ENCODE peak calls at places on chromosomes 1 and 21, in seven cellular contexts. A is prostate gland, G is colonic mucosa, E is suprapubic skin, N is pancreas, O is adrenal gland, W is neural progenitor cell. F is an unnamed sample.

GRCh38 chr21:40563845-40564717 is 282.9 kb downstream of the DSCAM start:
- DNase-seq in A (no peak), G (no peak), E (no peak), N (no peak), O (peak; percentile 21), W (no peak), F (no peak)

GRCh38 chr1:113199718-113200455 is 126.9 kb downstream of the LRIG2 start:
- DNase-seq in A (no peak), G (no peak), E (no peak), N (no peak), O (no peak), W (no peak), F (no peak)

GRCh38 chr1:8603220-8603616 is 214.2 kb downstream of the RERE start:
- DNase-seq in A (no peak), G (no peak), E (no peak), N (no peak), O (no peak), W (no peak), F (no peak)

GRCh38 chr1:17028662-17029188 is 17.0 kb upstream of the ATP13A2 start:
- DNase-seq in A (no peak), G (no peak), E (no peak), N (peak; percentile 59), O (peak; percentile 44), W (no peak), F (no peak)

GRCh38 chr1:35597870-35598269 is 24.8 kb downstream of the TFAP2E start:
- DNase-seq in A (no peak), G (no peak), E (no peak), N (no peak), O (no peak), W (no peak), F (no peak)

GRCh38 chr1:156124557-156125483 is 10.3 kb downstream of the LMNA start:
- DNase-seq in A (peak; percentile 64), G (peak; percentile 89), E (peak; percentile 88), N (no peak), O (peak; percentile 72), W (no peak), F (no peak)

GRCh38 chr1:92473781-92474495 is 12.8 kb downstream of the GFI1 start:
- DNase-seq in A (no peak), G (no peak), E (no peak), N (no peak), O (no peak), W (no peak), F (no peak)

GRCh38 chr21:25330266-25330665 is 277.0 kb downstream of the MRPL39 start:
- DNase-seq in A (no peak), G (no peak), E (no peak), N (no peak), O (no peak), W (no peak), F (no peak)

GRCh38 chr1:182061597-182061996 is at the start of gene ZNF648:
- DNase-seq in A (no peak), G (no peak), E (no peak), N (no peak), O (no peak), W (peak; percentile 30), F (no peak)

GRCh38 chr1:203401151-203401550 is 50.2 kb upstream of the FMOD start:
- DNase-seq in A (no peak), G (no peak), E (no peak), N (no peak), O (no peak), W (no peak), F (no peak)

GRCh38 chr21:37266515-37267221 is 466 bp downstream of the VPS26C start:
- DNase-seq in A (no peak), G (no peak), E (peak; percentile 82), N (no peak), O (peak; percentile 53), W (peak; percentile 75), F (no peak)

GRCh38 chr1:150558761-150559626 is 9.8 kb downstream of the ADAMTSL4 start:
- DNase-seq in A (no peak), G (no peak), E (no peak), N (no peak), O (peak; percentile 63), W (no peak), F (no peak)

GRCh38 chr1:229075217-229075616 is 195.7 kb upstream of the RAB4A start:
- DNase-seq in A (no peak), G (no peak), E (no peak), N (no peak), O (no peak), W (no peak), F (no peak)

GRCh38 chr1:232833966-232834535 is 28.8 kb downstream of the MAP10 start:
- DNase-seq in A (no peak), G (no peak), E (no peak), N (no peak), O (no peak), W (no peak), F (no peak)

GRCh38 chr1:201220388-201220715 is 29.7 kb downstream of the IGFN1 start:
- DNase-seq in A (no peak), G (no peak), E (no peak), N (no peak), O (no peak), W (no peak), F (no peak)

GRCh38 chr1:245860681-245861552 is 646.2 kb downstream of the SMYD3 start:
- DNase-seq in A (no peak), G (no peak), E (no peak), N (no peak), O (no peak), W (no peak), F (no peak)

GRCh38 chr1:160171352-160171751 is 19.0 kb upstream of the CASQ1 start:
- DNase-seq in A (no peak), G (no peak), E (no peak), N (no peak), O (no peak), W (no peak), F (no peak)

GRCh38 chr1:12397426-12398134 is 167.8 kb downstream of the VPS13D start:
- DNase-seq in A (no peak), G (no peak), E (no peak), N (no peak), O (no peak), W (no peak), F (no peak)

GRCh38 chr1:153945131-153945794 is 1.3 kb downstream of the DENND4B start:
- DNase-seq in A (no peak), G (peak; percentile 63), E (peak; percentile 80), N (peak; percentile 57), O (peak; percentile 65), W (peak; percentile 36), F (no peak)

GRCh38 chr1:207240325-207241095 is 81.0 kb upstream of the CD55 start:
- DNase-seq in A (peak; percentile 74), G (no peak), E (no peak), N (no peak), O (no peak), W (no peak), F (no peak)

GRCh38 chr1:162690672-162691434 is 58.6 kb downstream of the DDR2 start:
- DNase-seq in A (peak; percentile 68), G (no peak), E (peak; percentile 81), N (no peak), O (peak; percentile 91), W (peak; percentile 37), F (no peak)

GRCh38 chr1:164636744-164637143 is 77.8 kb downstream of the PBX1 start:
- DNase-seq in A (no peak), G (no peak), E (no peak), N (no peak), O (no peak), W (no peak), F (no peak)
- H3K27ac ChIP-seq in A (no peak overlapping the region), G (peak overlapping the region; percentile 41), E (no peak overlapping the region), N (peak overlapping the region; percentile 67), O (peak overlapping the region; percentile 68), W (no peak overlapping the region), F (peak overlapping the region; percentile 50)

GRCh38 chr1:183936791-183937190 is 100.7 kb downstream of the COLGALT2 start:
- DNase-seq in A (no peak), G (no peak), E (no peak), N (no peak), O (no peak), W (no peak), F (no peak)
- H3K27ac ChIP-seq in A (no peak overlapping the region), G (no peak overlapping the region), E (no peak overlapping the region), N (no peak overlapping the region), O (no peak overlapping the region), W (no peak overlapping the region), F (no peak overlapping the region)

DNA sequence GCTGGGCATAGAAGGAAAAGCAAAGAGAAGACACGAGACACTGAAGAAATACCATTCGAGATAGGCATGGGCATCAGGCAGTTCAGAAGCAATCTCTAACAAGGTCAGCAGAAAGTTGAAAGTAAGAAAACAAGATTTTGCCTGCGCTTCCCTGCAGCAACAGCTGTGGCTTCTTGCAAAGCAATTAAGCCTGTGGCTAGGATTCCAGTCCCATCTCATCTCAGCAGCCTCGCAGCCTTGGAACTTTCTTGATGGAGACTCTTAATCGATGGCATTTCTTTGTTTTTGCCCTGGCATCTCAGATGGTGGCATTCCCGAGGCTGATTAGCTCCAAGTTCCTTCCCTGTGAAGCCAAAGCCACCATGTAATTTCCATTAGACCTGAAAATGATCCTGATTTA is 64.6 kb upstream of the SPAG17 start:
- DNase-seq in A (no peak), G (no peak), E (no peak), N (no peak), O (no peak), W (peak; percentile 32), F (no peak)
- H3K27ac ChIP-seq in A (no peak overlapping the region), G (no peak overlapping the region), E (no peak overlapping the region), N (no peak overlapping the region), O (no peak overlapping the region), W (no peak overlapping the region), F (no peak overlapping the region)

GRCh38 chr21:45334134-45334533 is 46.4 kb upstream of the POFUT2 start:
- DNase-seq in A (no peak), G (no peak), E (peak; percentile 40), N (no peak), O (no peak), W (no peak), F (no peak)
- H3K27ac ChIP-seq in A (no peak overlapping the region), G (no peak overlapping the region), E (no peak overlapping the region), N (no peak overlapping the region), O (no peak overlapping the region), W (no peak overlapping the region), F (no peak overlapping the region)

DNA sequence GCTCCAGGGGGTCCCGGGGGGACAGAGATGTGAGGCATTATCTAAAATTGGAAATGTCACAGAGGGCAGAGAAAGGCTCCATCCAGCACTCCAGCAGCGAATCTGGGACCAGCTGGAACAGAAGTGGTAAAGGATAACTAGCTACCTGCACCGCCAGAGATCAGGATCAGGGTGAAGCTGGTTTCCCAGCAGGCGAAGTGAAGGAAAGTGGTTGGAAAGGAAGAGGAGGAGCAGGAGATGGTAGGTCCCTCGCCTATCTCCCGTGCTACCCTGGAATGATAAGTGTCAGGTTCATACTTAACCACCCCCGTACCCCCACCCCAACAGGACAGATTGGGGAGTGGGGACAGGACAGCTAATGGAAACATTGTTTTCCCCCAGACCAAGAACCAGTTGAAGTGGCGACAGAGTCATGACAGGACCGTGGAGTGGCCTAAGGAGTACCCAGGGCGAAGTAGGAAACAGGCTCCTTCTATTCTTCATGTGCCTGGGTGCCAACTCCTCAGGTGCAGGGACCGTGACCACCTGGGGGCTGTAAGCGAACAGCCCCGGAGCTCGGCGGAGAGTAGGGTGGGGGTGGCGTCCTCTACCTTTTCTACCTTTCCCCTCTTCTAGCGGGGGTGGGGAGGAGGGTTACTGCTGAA is 717 bp downstream of the B4GALT3 start:
- DNase-seq in A (no peak), G (no peak), E (no peak), N (no peak), O (no peak), W (no peak), F (no peak)
- H3K27ac ChIP-seq in A (peak overlapping the region; percentile 87), G (peak overlapping the region; percentile 83), E (peak overlapping the region; percentile 86), N (no peak overlapping the region), O (peak overlapping the region; percentile 88), W (no peak overlapping the region), F (peak overlapping the region; percentile 95)